ENCODE peak calls at places on chromosomes 13 and 19, in nine cellular contexts. T is heart left ventricle, M is Calu3, B is nephron progenitor cell, H is transverse colon, C is osteocyte, F is progenitor cell of endocrine pancreas, U is stomach, A is AG09309. W is an unnamed sample.

GRCh38 chr19:19458110-19458816 is 52.8 kb downstream of the GATAD2A start:
- DNase-seq in F (no peak), T (no peak), U (no peak), C (no peak), B (no peak), H (no peak), A (no peak), M (no peak), W (no peak)

GRCh38 chr13:110108348-110109139 is 198.4 kb downstream of the COL4A1 start:
- DNase-seq in B (peak; percentile 67), C (peak; percentile 92), H (peak; percentile 59), T (peak; percentile 81), A (no peak), U (peak; percentile 76), F (peak; percentile 59), M (peak; percentile 60), W (no peak)

GRCh38 chr19:39927524-39928356 is 6.7 kb downstream of the FCGBP start:
- DNase-seq in T (no peak), B (no peak), H (no peak), U (peak; percentile 10), M (no peak), F (no peak), C (peak; percentile 81), A (no peak), W (no peak)

GRCh38 chr13:99280166-99280565 is 22.0 kb upstream of the GPR18 start:
- DNase-seq in U (no peak), A (peak; percentile 86), T (no peak), C (no peak), B (no peak), F (no peak), M (no peak), H (peak; percentile 32), W (peak; percentile 49)

GRCh38 chr13:112159575-112160547 is 92.9 kb downstream of the SOX1 start:
- DNase-seq in H (peak; percentile 87), C (no peak), M (no peak), U (no peak), F (no peak), T (no peak), B (no peak), A (no peak), W (no peak)

GRCh38 chr19:41537789-41538188 is 38.2 kb upstream of the CEACAM21 start:
- DNase-seq in F (no peak), A (no peak), T (no peak), U (no peak), H (no peak), C (no peak), M (no peak), B (no peak), W (no peak)

GRCh38 chr19:42290523-42291436 is 11.2 kb upstream of the PRR19 start:
- DNase-seq in A (no peak), U (no peak), C (peak; percentile 85), F (peak; percentile 50), H (no peak), T (no peak), B (peak; percentile 64), M (peak; percentile 83), W (no peak)

GRCh38 chr13:23445794-23446193 is 12.3 kb upstream of the SACS start:
- DNase-seq in M (no peak), T (no peak), C (no peak), H (no peak), A (no peak), F (no peak), U (no peak), B (no peak), W (no peak)

GRCh38 chr19:2332341-2333026 is 4.0 kb downstream of the SPPL2B start:
- DNase-seq in C (no peak), B (no peak), M (no peak), F (no peak), A (no peak), T (no peak), U (no peak), H (peak; percentile 69), W (no peak)

GRCh38 chr13:41454170-41454569 is 3.2 kb upstream of the RGCC start:
- DNase-seq in A (no peak), U (no peak), B (no peak), M (no peak), H (no peak), C (no peak), T (no peak), F (no peak), W (no peak)

GRCh38 chr19:47749326-47749725 is 4.0 kb downstream of the NOP53 start:
- DNase-seq in F (no peak), B (no peak), H (no peak), T (no peak), A (no peak), U (no peak), M (no peak), C (no peak), W (no peak)

GRCh38 chr19:38899447-38900219 is at the start of the genes NFKBIB and SIRT2:
- DNase-seq in H (peak; percentile 100), T (peak; percentile 100), U (peak; percentile 100), F (peak; percentile 96), A (peak; percentile 97), B (peak; percentile 96), M (peak; percentile 99), C (peak; percentile 99), W (peak; percentile 97)

GRCh38 chr13:90918551-90918950 is 428.9 kb upstream of the MIR17HG start:
- DNase-seq in M (no peak), F (no peak), T (no peak), B (no peak), A (no peak), C (no peak), H (no peak), U (no peak), W (no peak)

GRCh38 chr13:73138967-73139491 is 80.2 kb downstream of the KLF5 start:
- DNase-seq in U (no peak), C (no peak), M (peak; percentile 18), A (no peak), F (no peak), H (peak; percentile 23), T (no peak), B (no peak), W (no peak)

GRCh38 chr19:45876161-45876410 is 9.9 kb downstream of the IRF2BP1 start:
- DNase-seq in B (no peak), A (no peak), H (no peak), F (no peak), U (no peak), C (no peak), M (no peak), T (no peak), W (no peak)

GRCh38 chr13:107866007-107866665 is 349.2 kb downstream of the LIG4 start:
- DNase-seq in A (no peak), M (peak; percentile 6), F (peak; percentile 30), T (no peak), B (peak; percentile 60), C (peak; percentile 85), U (no peak), H (no peak), W (no peak)

GRCh38 chr19:41352609-41353465 is 885 bp downstream of the TGFB1 start:
- DNase-seq in A (no peak), C (peak; percentile 88), M (peak; percentile 90), B (peak; percentile 75), F (peak; percentile 41), U (peak; percentile 66), H (peak; percentile 78), T (peak; percentile 72), W (no peak)

GRCh38 chr13:91184244-91184926 is 163.1 kb upstream of the MIR17HG start:
- DNase-seq in C (no peak), F (no peak), M (no peak), T (no peak), B (peak; percentile 4), U (no peak), H (no peak), A (no peak), W (no peak)

GRCh38 chr19:36031308-36031707 is 1.4 kb downstream of the CLIP3 start:
- DNase-seq in A (no peak), B (no peak), H (no peak), U (no peak), C (no peak), M (no peak), F (no peak), T (no peak), W (no peak)

GRCh38 chr19:22600690-22601648 is 33.2 kb upstream of the ZNF492 start:
- DNase-seq in H (no peak), U (no peak), A (no peak), M (no peak), B (no peak), C (peak; percentile 75), F (no peak), T (no peak), W (no peak)

GRCh38 chr19:35295792-35296462 is 4.0 kb downstream of the MAG start:
- DNase-seq in A (no peak), C (no peak), F (no peak), T (no peak), U (no peak), H (peak; percentile 16), M (no peak), B (no peak), W (no peak)

GRCh38 chr19:887072-887471 is 5.9 kb downstream of the MED16 start:
- DNase-seq in A (peak; percentile 25), F (no peak), U (no peak), B (peak; percentile 39), M (no peak), H (no peak), T (no peak), C (no peak), W (no peak)

GRCh38 chr13:46698910-46699460 is 98.0 kb downstream of the ESD start:
- DNase-seq in M (no peak), H (no peak), T (peak; percentile 21), U (no peak), A (no peak), F (no peak), B (no peak), C (no peak), W (no peak)

GRCh38 chr13:106533101-106533939 is 2.1 kb downstream of the EFNB2 start:
- DNase-seq in A (no peak), T (peak; percentile 85), F (peak; percentile 76), C (peak; percentile 94), B (peak; percentile 91), H (peak; percentile 89), M (peak; percentile 71), U (peak; percentile 86), W (no peak)
- TF ChIP-seq CTCF in A (peak; percentile 51), T (peak; percentile 61), F (peak; percentile 84), C (peak; percentile 82), B (peak; percentile 57), H (peak; percentile 26), M (no peak), U (no peak), W (peak; percentile 67)

GRCh38 chr13:28415994-28416411 is 78.9 kb downstream of the FLT1 start:
- DNase-seq in C (no peak), F (no peak), U (no peak), H (no peak), A (no peak), T (no peak), B (no peak), M (no peak), W (no peak)
- TF ChIP-seq CTCF in C (no peak), F (no peak), U (no peak), H (no peak), A (no peak), T (no peak), B (no peak), M (no peak), W (no peak)

GRCh38 chr19:55580628-55581144 is at the start of gene ZNF579:
- DNase-seq in H (peak; percentile 90), B (peak; percentile 82), C (peak; percentile 94), T (peak; percentile 89), M (peak; percentile 95), F (peak; percentile 77), U (peak; percentile 89), A (peak; percentile 59), W (no peak)
- TF ChIP-seq CTCF in H (no peak), B (no peak), C (no peak), T (no peak), M (no peak), F (no peak), U (no peak), A (no peak), W (no peak)

GRCh38 chr13:102657630-102658029 is 37.2 kb downstream of the METTL21C start:
- DNase-seq in T (no peak), C (no peak), U (no peak), A (no peak), B (no peak), F (no peak), H (no peak), M (no peak), W (no peak)
- TF ChIP-seq CTCF in T (no peak), C (peak; percentile 36), U (no peak), A (peak; percentile 19), B (peak; percentile 15), F (peak; percentile 44), H (no peak), M (no peak), W (no peak)